ENCODE peak calls at places on chromosomes 5 and 9, in eight cellular contexts. L is right lobe of liver, H is HCT116, I is spleen, G is IMR-90, P is body of pancreas, Z is ovary, R is uterus. T is an unnamed sample.

GRCh38 chr5:74042559-74043357 is 416.8 kb downstream of the ARHGEF28 start:
- DNase-seq in L (no peak), H (no peak), I (no peak), G (peak), P (no peak), Z (no peak), R (no peak), T (no peak)

GRCh38 chr9:117291223-117291622 is 123.6 kb downstream of the ASTN2 start:
- DNase-seq in L (no peak), H (no peak), I (no peak), G (no peak), P (no peak), Z (no peak), R (no peak), T (no peak)

GRCh38 chr5:74402553-74402952 is 238.0 kb downstream of the ENC1 start:
- DNase-seq in L (no peak), H (no peak), I (no peak), G (no peak), P (no peak), Z (no peak), R (no peak), T (no peak)

GRCh38 chr5:120443607-120444006 is 20.5 kb upstream of the PRR16 start:
- DNase-seq in L (no peak), H (no peak), I (no peak), G (no peak), P (no peak), Z (no peak), R (no peak), T (no peak)

GRCh38 chr5:143229426-143229895 is 174.0 kb downstream of the NR3C1 start:
- DNase-seq in L (no peak), H (no peak), I (no peak), G (no peak), P (no peak), Z (no peak), R (no peak), T (no peak)

GRCh38 chr9:113581865-113582697 is 118.6 kb downstream of the RGS3 start:
- DNase-seq in L (peak), H (no peak), I (peak), G (peak), P (peak), Z (peak), R (peak), T (peak)

GRCh38 chr5:90293931-90294330 is 115.6 kb downstream of the CETN3 start:
- DNase-seq in L (no peak), H (no peak), I (no peak), G (peak), P (no peak), Z (no peak), R (no peak), T (no peak)

GRCh38 chr5:134965271-134965825 is 2.4 kb upstream of the CATSPER3 start:
- DNase-seq in L (no peak), H (no peak), I (no peak), G (no peak), P (no peak), Z (no peak), R (no peak), T (no peak)

GRCh38 chr5:90398726-90399125 is 10.8 kb downstream of the CETN3 start:
- DNase-seq in L (no peak), H (no peak), I (no peak), G (no peak), P (no peak), Z (no peak), R (no peak), T (no peak)

GRCh38 chr9:113587471-113588031 is 124.0 kb downstream of the RGS3 start:
- DNase-seq in L (no peak), H (no peak), I (peak), G (peak), P (no peak), Z (peak), R (peak), T (peak)

GRCh38 chr5:142425286-142426065 is 100.7 kb upstream of the SPRY4 start:
- DNase-seq in L (no peak), H (no peak), I (no peak), G (peak), P (no peak), Z (no peak), R (no peak), T (no peak)

GRCh38 chr9:132670359-132670815 is at the start of gene GTF3C4:
- DNase-seq in L (peak), H (peak), I (peak), G (peak), P (peak), Z (peak), R (peak), T (peak)

GRCh38 chr9:108290839-108291585 is 564.8 kb downstream of the ACTL7B start:
- DNase-seq in L (no peak), H (no peak), I (no peak), G (no peak), P (no peak), Z (no peak), R (no peak), T (no peak)

GRCh38 chr5:148202531-148203092 is at the start of gene SPINK6:
- DNase-seq in L (no peak), H (no peak), I (no peak), G (no peak), P (no peak), Z (no peak), R (no peak), T (no peak)

GRCh38 chr9:12880406-12881016 is 105.7 kb downstream of the LURAP1L start:
- DNase-seq in L (no peak), H (no peak), I (no peak), G (peak), P (no peak), Z (no peak), R (no peak), T (no peak)

GRCh38 chr5:181221105-181221791 is 1.8 kb upstream of the TRIM41 start:
- DNase-seq in L (no peak), H (no peak), I (peak), G (no peak), P (no peak), Z (peak), R (no peak), T (no peak)

GRCh38 chr5:139915274-139915673 is 119.7 kb downstream of the PSD2 start:
- DNase-seq in L (no peak), H (no peak), I (no peak), G (no peak), P (no peak), Z (no peak), R (no peak), T (no peak)

GRCh38 chr5:38404667-38405276 is 146.4 kb downstream of the EGFLAM start:
- DNase-seq in L (peak), H (peak), I (no peak), G (no peak), P (peak), Z (no peak), R (no peak), T (no peak)

GRCh38 chr9:108374606-108375005 is 481.2 kb downstream of the ACTL7B start:
- DNase-seq in L (no peak), H (no peak), I (no peak), G (no peak), P (no peak), Z (no peak), R (no peak), T (no peak)

GRCh38 chr5:106154280-106154716 is 1516.4 kb downstream of the EFNA5 start:
- DNase-seq in L (no peak), H (no peak), I (peak), G (no peak), P (no peak), Z (no peak), R (no peak), T (no peak)

GRCh38 chr5:57386958-57387357 is 95.7 kb downstream of the ACTBL2 start:
- DNase-seq in L (no peak), H (no peak), I (no peak), G (peak), P (no peak), Z (no peak), R (no peak), T (no peak)

GRCh38 chr9:134158242-134158641 is 6.1 kb downstream of the RNU6ATAC start:
- DNase-seq in L (no peak), H (no peak), I (peak), G (no peak), P (no peak), Z (no peak), R (no peak), T (no peak)

GRCh38 chr5:127055880-127056653 is 17.2 kb downstream of the C5orf63 start:
- DNase-seq in L (no peak), H (no peak), I (no peak), G (no peak), P (no peak), Z (no peak), R (no peak), T (no peak)

GRCh38 chr9:76414656-76415055 is 20.4 kb upstream of the RFK start:
- DNase-seq in L (no peak), H (no peak), I (no peak), G (peak), P (no peak), Z (no peak), R (no peak), T (no peak)

GRCh38 chr5:1743061-1743768 is 56.4 kb downstream of the MRPL36 start:
- DNase-seq in L (no peak), H (no peak), I (no peak), G (no peak), P (no peak), Z (no peak), R (peak), T (no peak)

GRCh38 chr5:159640376-159640775 is 275.9 kb upstream of the ADRA1B start:
- DNase-seq in L (no peak), H (no peak), I (no peak), G (no peak), P (no peak), Z (no peak), R (no peak), T (no peak)

GRCh38 chr5:120655828-120656435 is 191.8 kb downstream of the PRR16 start:
- DNase-seq in L (no peak), H (peak), I (no peak), G (peak), P (peak), Z (no peak), R (no peak), T (peak)

GRCh38 chr5:141869514-141869913 is 8.7 kb downstream of the PCDH1 start:
- DNase-seq in L (no peak), H (no peak), I (peak), G (no peak), P (no peak), Z (no peak), R (no peak), T (no peak)

GRCh38 chr5:150000261-150000989 is at the start of the genes HMGXB3 and TIGD6:
- DNase-seq in L (peak), H (peak), I (peak), G (peak), P (peak), Z (peak), R (peak), T (peak)
- TF ChIP-seq POLR2A in L (peak), H (no peak), I (no peak), G (peak), P (peak), Z (peak), R (peak), T (peak)

DNA sequence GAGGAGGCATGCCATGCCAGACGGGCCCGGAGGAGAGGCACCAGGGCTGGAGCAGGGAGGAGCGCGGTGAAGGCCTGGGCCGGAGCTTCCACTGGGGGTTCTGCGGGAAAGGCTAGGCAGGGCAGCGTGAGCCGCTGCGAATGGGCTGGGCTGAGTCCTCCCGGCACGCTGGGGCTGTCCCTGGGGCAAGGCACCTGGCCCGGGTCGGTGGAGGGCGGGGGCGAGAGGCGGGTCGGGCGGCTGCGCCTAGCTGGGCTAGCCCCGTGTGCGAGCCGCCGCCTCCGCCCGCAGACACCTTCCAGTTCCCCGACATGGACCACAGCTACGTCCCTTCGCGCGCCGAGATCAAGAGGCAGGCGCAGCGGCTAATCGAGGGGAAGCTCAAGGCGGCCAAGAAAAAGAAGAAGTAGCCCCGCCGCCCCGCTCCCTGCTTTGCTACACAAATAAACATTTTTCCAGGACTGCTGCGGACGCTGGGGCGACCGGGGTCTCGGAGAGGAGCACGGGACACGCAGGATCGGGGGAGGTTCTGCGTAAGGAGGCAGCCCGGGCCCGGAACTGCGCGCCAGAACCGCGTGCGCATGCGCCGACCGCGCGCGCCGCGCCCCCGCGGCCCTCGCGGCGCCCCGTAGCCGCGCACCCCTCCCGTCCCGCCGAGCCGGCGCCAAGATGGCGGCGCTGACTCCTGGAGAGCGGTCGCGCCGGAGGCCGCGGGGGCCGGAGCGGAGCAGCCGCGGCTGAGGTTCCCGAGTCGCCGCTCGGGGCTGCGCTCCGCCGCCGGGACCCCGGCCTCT is at the start of gene RABL6:
- DNase-seq in L (peak), H (no peak), I (peak), G (peak), P (peak), Z (peak), R (peak), T (peak)
- TF ChIP-seq POLR2A in L (peak), H (peak), I (no peak), G (peak), P (peak), Z (peak), R (peak), T (peak)

GRCh38 chr9:27528278-27528885 is 1.2 kb downstream of the MOB3B start:
- DNase-seq in L (peak), H (no peak), I (peak), G (peak), P (peak), Z (peak), R (peak), T (peak)
- TF ChIP-seq POLR2A in L (no peak), H (no peak), I (peak), G (no peak), P (peak), Z (peak), R (peak), T (peak)

DNA sequence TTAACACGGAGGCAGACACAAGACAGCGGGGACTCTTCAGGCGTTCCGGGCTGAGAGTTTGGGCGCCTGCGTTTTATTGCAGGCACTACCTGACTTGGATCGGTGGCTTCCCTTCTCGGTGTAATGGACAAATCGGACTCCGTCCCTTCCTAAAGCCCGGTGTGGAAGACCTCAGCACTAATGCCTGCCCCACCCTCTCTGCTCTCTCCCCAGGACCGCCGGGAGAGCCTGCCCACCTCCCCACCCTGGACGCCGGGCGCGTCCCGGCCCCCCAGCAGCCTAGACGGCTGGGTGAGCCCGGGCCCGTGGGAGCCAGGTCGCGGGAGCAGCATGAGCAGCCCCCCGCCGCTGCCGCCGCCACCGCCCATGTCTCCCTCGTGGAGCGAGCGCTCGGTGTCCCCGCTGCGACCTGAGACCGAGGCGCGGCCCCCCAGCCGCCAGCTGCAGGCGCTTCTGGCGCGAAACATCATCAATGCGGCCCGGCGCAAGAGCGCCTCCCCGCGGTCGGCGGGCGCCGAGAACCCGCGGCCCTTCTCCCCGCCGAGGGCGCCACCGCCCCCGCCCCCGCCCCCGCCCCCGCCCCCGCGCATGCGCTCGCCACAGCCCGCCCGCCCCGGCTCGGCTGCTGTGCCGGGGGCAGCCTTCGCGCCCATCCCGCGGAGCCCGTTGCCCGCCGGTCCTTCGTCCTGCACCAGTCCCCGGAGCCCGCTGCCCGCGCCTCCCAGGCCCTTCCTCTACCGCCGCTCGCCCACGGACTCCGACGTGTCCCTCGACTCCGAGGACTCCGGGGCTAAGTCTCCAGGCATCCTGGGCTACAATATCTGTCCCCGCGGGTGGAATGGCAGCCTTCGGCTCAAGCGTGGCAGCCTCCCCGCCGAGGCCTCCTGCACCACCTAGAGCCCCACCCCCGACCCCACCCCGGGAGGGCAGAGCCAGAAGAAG is 4.6 kb upstream of the MYOZ3 start:
- DNase-seq in L (peak), H (no peak), I (peak), G (no peak), P (peak), Z (peak), R (peak), T (peak)
- TF ChIP-seq POLR2A in L (peak), H (no peak), I (no peak), G (no peak), P (no peak), Z (no peak), R (no peak), T (no peak)

GRCh38 chr9:106860731-106861584 is 2.0 kb upstream of the ZNF462 start:
- DNase-seq in L (no peak), H (no peak), I (no peak), G (peak), P (no peak), Z (peak), R (peak), T (no peak)

GRCh38 chr9:106859957-106860715 is 2.8 kb upstream of the ZNF462 start:
- DNase-seq in L (peak), H (peak), I (no peak), G (no peak), P (no peak), Z (peak), R (peak), T (no peak)

GRCh38 chr9:106861585-106862114 is 1.3 kb upstream of the ZNF462 start:
- DNase-seq in L (no peak), H (no peak), I (no peak), G (no peak), P (no peak), Z (no peak), R (no peak), T (no peak)

GRCh38 chr9:106862946-106863740 is at the start of gene ZNF462:
- DNase-seq in L (peak), H (no peak), I (no peak), G (peak), P (no peak), Z (peak), R (peak), T (no peak)

GRCh38 chr9:106862115-106862945 is 636 bp upstream of the ZNF462 start:
- DNase-seq in L (peak), H (no peak), I (no peak), G (peak), P (no peak), Z (peak), R (peak), T (no peak)
- TF ChIP-seq POLR2A in L (no peak), H (no peak), I (no peak), G (no peak), P (no peak), Z (no peak), R (no peak), T (no peak)